ENCODE peak calls at places on chromosome 20, in four cellular contexts. D is A549, N is K562, K is endothelial cell of umbilical vein. R is an unnamed sample.

GRCh38 chr20:31570735-31571617 is 34.1 kb upstream of the ID1 start:
- DNase-seq in D (no peak), N (no peak), K (no peak), R (peak; percentile 33)

GRCh38 chr20:60921021-60921622 is 330.9 kb upstream of the CDH4 start:
- DNase-seq in D (peak; percentile 47), N (peak; percentile 16), K (no peak), R (peak; percentile 35)

GRCh38 chr20:44215125-44215524 is 4.6 kb upstream of the OSER1 start:
- DNase-seq in D (peak; percentile 77), N (peak; percentile 39), K (peak; percentile 54), R (peak; percentile 78)

GRCh38 chr20:22690616-22691179 is 106.3 kb upstream of the FOXA2 start:
- DNase-seq in D (no peak), N (no peak), K (no peak), R (no peak)

GRCh38 chr20:8490076-8490830 is 358.2 kb downstream of the PLCB1 start:
- DNase-seq in D (no peak), N (no peak), K (no peak), R (no peak)

GRCh38 chr20:59817406-59817805 is 116.0 kb downstream of the SYCP2 start:
- DNase-seq in D (no peak), N (no peak), K (no peak), R (no peak)

GRCh38 chr20:45765980-45766379 is 25.7 kb downstream of the WFDC3 start:
- DNase-seq in D (no peak), N (no peak), K (no peak), R (no peak)

GRCh38 chr20:4091332-4092135 is 76.2 kb upstream of the RNF24 start:
- DNase-seq in D (peak; percentile 69), N (peak; percentile 63), K (peak; percentile 48), R (peak; percentile 67)

GRCh38 chr20:62860924-62861691 is 514 bp downstream of the TCFL5 start:
- DNase-seq in D (peak; percentile 29), N (peak; percentile 63), K (no peak), R (no peak)

GRCh38 chr20:62860391-62860923 is 1.2 kb downstream of the TCFL5 start:
- DNase-seq in D (no peak), N (no peak), K (peak; percentile 52), R (peak; percentile 39)

GRCh38 chr20:62859721-62860120 is 1.9 kb downstream of the TCFL5 start:
- DNase-seq in D (no peak), N (no peak), K (no peak), R (no peak)

GRCh38 chr20:62861732-62862336 is at the start of gene TCFL5:
- DNase-seq in D (peak; percentile 90), N (peak; percentile 92), K (peak; percentile 86), R (peak; percentile 88)

DNA sequence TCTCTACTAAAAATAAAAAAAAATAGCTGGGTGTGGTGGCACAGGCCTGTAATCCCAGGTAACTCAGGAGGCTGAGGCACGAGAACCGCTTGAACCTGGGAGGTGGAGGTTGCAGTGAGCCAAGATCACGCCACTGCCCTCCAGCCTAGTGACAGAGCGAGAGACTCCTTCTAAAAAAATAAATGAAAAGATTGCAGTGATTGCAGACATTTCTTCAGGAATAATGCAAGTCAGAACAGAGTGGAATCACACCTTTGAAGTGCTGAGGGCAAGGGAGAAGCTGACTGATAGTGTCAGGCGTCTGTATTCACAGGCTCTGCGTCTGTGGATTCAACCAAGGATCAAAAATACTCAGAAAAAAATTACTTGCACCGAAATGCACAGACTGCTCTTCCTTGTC is 2.6 kb upstream of the TCFL5 start:
- DNase-seq in D (no peak), N (no peak), K (no peak), R (no peak)
- TF ChIP-seq MYC in D (no peak), N (no peak), K (no peak), R (no peak)

GRCh38 chr20:48284837-48285236 is 499.6 kb upstream of the SULF2 start:
- DNase-seq in D (peak; percentile 42), N (peak; percentile 13), K (no peak), R (peak; percentile 64)
- TF ChIP-seq JUN in D (no peak), N (no peak), K (no peak), R (no peak)

GRCh38 chr20:33647603-33648395 is 14.3 kb upstream of the C20orf144 start:
- DNase-seq in D (no peak), N (no peak), K (peak; percentile 60), R (no peak)
- TF ChIP-seq MYC in D (no peak), N (no peak), K (no peak), R (no peak)

GRCh38 chr20:667351-668034 is 8.1 kb downstream of the SCRT2 start:
- DNase-seq in D (peak; percentile 69), N (peak; percentile 55), K (peak; percentile 46), R (peak; percentile 48)
- TF ChIP-seq JUN in D (no peak), N (no peak), K (no peak), R (no peak)